ENCODE peak calls at places on chromosomes 13 and 19, in seven cellular contexts. N, U, V, J, G, I and P are unnamed samples.

GRCh38 chr19:18141031-18141430 is 11.9 kb upstream of the PIK3R2 start:
- DNase-seq in N (no peak), U (no peak), V (no peak), J (no peak), G (no peak), I (no peak), P (no peak)

GRCh38 chr19:44576843-44577565 is 36.4 kb upstream of the IGSF23 start:
- DNase-seq in N (peak), U (no peak), V (no peak), J (no peak), G (peak), I (peak), P (peak)

GRCh38 chr19:37979547-37980082 is 72.6 kb downstream of the SIPA1L3 start:
- DNase-seq in N (peak), U (no peak), V (no peak), J (peak), G (peak), I (peak), P (no peak)

GRCh38 chr19:32658527-32658926 is 16.5 kb downstream of the ANKRD27 start:
- DNase-seq in N (no peak), U (no peak), V (peak), J (no peak), G (no peak), I (no peak), P (no peak)

GRCh38 chr13:107348931-107349330 is 781.0 kb upstream of the ARGLU1 start:
- DNase-seq in N (no peak), U (no peak), V (no peak), J (no peak), G (no peak), I (no peak), P (peak)

GRCh38 chr19:45630463-45630862 is 8.7 kb downstream of the EML2 start:
- DNase-seq in N (peak), U (no peak), V (no peak), J (no peak), G (no peak), I (no peak), P (peak)

GRCh38 chr13:113151745-113152707 is 6.4 kb upstream of the PROZ start:
- DNase-seq in N (no peak), U (no peak), V (peak), J (no peak), G (no peak), I (no peak), P (peak)

GRCh38 chr19:33431986-33432385 is 58.5 kb downstream of the CEBPG start:
- DNase-seq in N (no peak), U (no peak), V (no peak), J (no peak), G (no peak), I (no peak), P (no peak)

GRCh38 chr19:14505488-14506239 is 9.7 kb upstream of the GIPC1 start:
- DNase-seq in N (peak), U (peak), V (peak), J (no peak), G (peak), I (peak), P (peak)

GRCh38 chr13:112700291-112701060 is 10.6 kb downstream of the ATP11A start:
- DNase-seq in N (no peak), U (no peak), V (peak), J (peak), G (no peak), I (peak), P (no peak)

GRCh38 chr19:21166436-21166835 is 24.6 kb downstream of the ZNF431 start:
- DNase-seq in N (no peak), U (no peak), V (no peak), J (no peak), G (no peak), I (no peak), P (no peak)

GRCh38 chr13:112626761-112627160 is 38.8 kb upstream of the TUBGCP3 start:
- DNase-seq in N (no peak), U (no peak), V (no peak), J (peak), G (no peak), I (no peak), P (no peak)

GRCh38 chr13:21894091-21894490 is 223.2 kb downstream of the FGF9 start:
- DNase-seq in N (no peak), U (no peak), V (no peak), J (no peak), G (peak), I (peak), P (no peak)

GRCh38 chr13:29849071-29849541 is 1.3 kb downstream of the UBL3 start:
- DNase-seq in N (peak), U (no peak), V (no peak), J (no peak), G (peak), I (peak), P (peak)

GRCh38 chr19:42198676-42199439 is 18.6 kb downstream of the DEDD2 start:
- DNase-seq in N (no peak), U (no peak), V (no peak), J (no peak), G (peak), I (peak), P (no peak)

GRCh38 chr19:2561895-2562294 is 86.0 kb downstream of the GADD45B start:
- DNase-seq in N (no peak), U (no peak), V (no peak), J (no peak), G (no peak), I (peak), P (no peak)

GRCh38 chr19:29122185-29122584 is 90.8 kb downstream of the UQCRFS1 start:
- DNase-seq in N (no peak), U (no peak), V (no peak), J (peak), G (no peak), I (no peak), P (no peak)

GRCh38 chr19:42288881-42289555 is 12.9 kb upstream of the PRR19 start:
- DNase-seq in N (no peak), U (no peak), V (no peak), J (no peak), G (no peak), I (no peak), P (no peak)

GRCh38 chr13:21478881-21479808 is 20.0 kb upstream of the ZDHHC20 start:
- DNase-seq in N (peak), U (peak), V (no peak), J (no peak), G (peak), I (peak), P (peak)

GRCh38 chr13:114049026-114049425 is 75.2 kb upstream of the C13orf46 start:
- DNase-seq in N (no peak), U (no peak), V (no peak), J (no peak), G (peak), I (peak), P (no peak)

GRCh38 chr19:35669566-35669965 is 3.2 kb downstream of the UPK1A start:
- DNase-seq in N (no peak), U (no peak), V (no peak), J (no peak), G (no peak), I (no peak), P (no peak)

GRCh38 chr13:83824120-83824519 is 58.2 kb downstream of the SLITRK1 start:
- DNase-seq in N (no peak), U (no peak), V (no peak), J (no peak), G (no peak), I (no peak), P (no peak)

GRCh38 chr19:52748336-52748950 is 13.6 kb upstream of the ZNF611 start:
- DNase-seq in N (peak), U (no peak), V (no peak), J (no peak), G (no peak), I (no peak), P (peak)

GRCh38 chr13:47437411-47437810 is 540.6 kb upstream of the HTR2A start:
- DNase-seq in N (no peak), U (no peak), V (no peak), J (no peak), G (no peak), I (no peak), P (peak)

GRCh38 chr13:112897956-112898785 is 70.8 kb upstream of the MCF2L start:
- DNase-seq in N (no peak), U (no peak), V (peak), J (peak), G (no peak), I (no peak), P (no peak)

GRCh38 chr19:27974082-27974513 is 1238.9 kb downstream of the UQCRFS1 start:
- DNase-seq in N (no peak), U (peak), V (no peak), J (no peak), G (peak), I (no peak), P (peak)
- TF ChIP-seq CTCF in N (peak), U (peak), V (peak), J (no peak), G (peak), I (peak), P (no peak)

GRCh38 chr13:59901191-59901590 is 262.5 kb downstream of the DIAPH3 start:
- DNase-seq in N (no peak), U (no peak), V (no peak), J (no peak), G (no peak), I (no peak), P (no peak)

GRCh38 chr13:59906413-59907027 is 257.2 kb downstream of the DIAPH3 start:
- DNase-seq in N (no peak), U (peak), V (no peak), J (no peak), G (no peak), I (peak), P (peak)
- TF ChIP-seq CTCF in N (peak), U (peak), V (peak), J (peak), G (peak), I (peak), P (peak)

DNA sequence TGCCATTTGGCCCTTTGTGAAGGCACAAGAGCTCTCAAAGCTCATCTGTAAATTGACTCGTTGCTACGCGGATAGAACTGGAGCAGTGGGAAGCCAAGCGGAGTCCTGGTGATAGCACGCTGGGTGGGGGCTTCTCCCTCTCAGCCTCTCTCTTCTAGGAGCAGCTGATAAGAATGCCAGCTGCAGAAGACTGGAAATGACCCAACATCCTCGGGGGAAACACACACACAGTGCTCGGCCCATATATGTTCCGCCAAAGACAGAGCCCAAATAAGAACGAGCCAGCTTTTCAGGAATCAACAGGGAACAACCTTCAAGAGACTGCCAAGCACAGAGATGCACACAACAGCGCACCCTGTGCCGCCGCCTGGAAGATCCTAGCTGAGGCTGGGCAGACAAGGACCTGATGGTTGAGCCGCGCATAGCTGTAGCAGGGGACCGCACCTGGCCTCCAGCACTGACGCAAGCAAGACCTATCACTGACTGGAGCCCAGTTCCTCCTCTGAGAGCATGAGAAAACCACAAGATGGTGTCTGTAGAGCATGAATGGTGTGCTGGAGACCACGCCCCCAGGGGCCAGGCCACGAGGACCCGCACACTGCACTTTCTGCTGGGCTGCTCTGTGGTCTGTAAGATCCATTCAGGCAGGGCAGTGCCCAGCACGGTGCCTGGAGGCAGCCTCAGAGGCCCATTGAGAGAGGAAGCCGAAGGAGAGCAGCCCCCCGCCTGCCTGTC is 16.0 kb upstream of the SLC35E1 start:
- DNase-seq in N (peak), U (no peak), V (peak), J (no peak), G (peak), I (peak), P (peak)
- TF ChIP-seq CTCF in N (no peak), U (no peak), V (no peak), J (no peak), G (no peak), I (no peak), P (no peak)

DNA sequence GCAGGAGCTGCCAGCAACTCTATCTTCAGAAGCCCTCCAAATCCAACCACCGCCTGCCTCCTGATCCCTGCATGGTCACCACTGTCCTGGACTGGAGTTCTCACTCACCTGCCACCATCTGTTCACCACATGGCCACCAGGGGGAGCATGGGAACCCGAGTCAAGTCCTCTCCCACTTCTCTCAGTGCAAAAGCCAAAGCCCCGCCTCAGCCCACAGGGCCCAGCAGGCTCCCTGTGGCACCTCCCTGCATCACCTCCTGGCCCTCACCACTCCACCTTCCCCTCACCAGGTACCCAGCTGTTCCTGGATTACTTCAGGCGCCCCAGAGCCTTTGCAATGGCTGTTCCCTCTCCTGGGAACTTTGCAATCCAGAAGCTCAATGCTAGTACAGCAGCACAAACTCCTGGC is 5.3 kb downstream of the DHPS start:
- DNase-seq in N (peak), U (peak), V (peak), J (peak), G (peak), I (peak), P (peak)
- TF ChIP-seq CTCF in N (peak), U (peak), V (peak), J (peak), G (peak), I (peak), P (peak)

GRCh38 chr13:26499209-26499601 is 58.3 kb upstream of the WASF3 start:
- DNase-seq in N (no peak), U (no peak), V (no peak), J (no peak), G (no peak), I (no peak), P (no peak)

GRCh38 chr13:26503826-26504594 is 53.5 kb upstream of the WASF3 start:
- DNase-seq in N (no peak), U (no peak), V (no peak), J (no peak), G (no peak), I (no peak), P (no peak)

GRCh38 chr13:26498524-26499208 is 58.8 kb upstream of the WASF3 start:
- DNase-seq in N (no peak), U (no peak), V (no peak), J (no peak), G (no peak), I (no peak), P (no peak)

GRCh38 chr13:26500618-26501320 is 56.7 kb upstream of the WASF3 start:
- DNase-seq in N (no peak), U (no peak), V (no peak), J (no peak), G (no peak), I (no peak), P (no peak)

DNA sequence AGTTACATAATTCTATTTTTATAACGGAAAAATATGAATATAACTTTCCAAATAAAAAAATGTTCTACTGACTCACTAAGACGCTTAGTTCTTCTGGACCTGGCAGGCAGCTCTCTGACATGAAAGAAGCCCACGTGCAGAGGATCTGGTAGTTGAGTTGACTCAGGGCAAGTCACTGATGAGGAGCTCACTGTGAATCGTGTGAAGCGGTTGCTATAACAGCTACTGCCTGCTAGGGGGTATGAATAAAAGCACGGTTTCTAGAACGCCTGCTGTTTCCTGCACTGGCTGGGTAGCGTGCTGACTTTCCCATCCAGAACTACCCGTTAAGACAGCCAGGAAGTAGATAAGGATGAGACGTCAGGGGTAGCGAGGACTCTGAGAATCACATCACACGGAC is 54.7 kb upstream of the WASF3 start:
- DNase-seq in N (peak), U (no peak), V (peak), J (no peak), G (no peak), I (no peak), P (peak)
- TF ChIP-seq CTCF in N (no peak), U (no peak), V (no peak), J (no peak), G (no peak), I (no peak), P (no peak)

GRCh38 chr13:85970727-85971126 is 171.5 kb upstream of the SLITRK6 start:
- DNase-seq in N (no peak), U (no peak), V (no peak), J (no peak), G (no peak), I (no peak), P (no peak)
- TF ChIP-seq CTCF in N (no peak), U (no peak), V (no peak), J (no peak), G (no peak), I (no peak), P (no peak)

GRCh38 chr13:100722517-100722916 is 47.9 kb upstream of the TMTC4 start:
- DNase-seq in N (no peak), U (no peak), V (no peak), J (no peak), G (no peak), I (no peak), P (no peak)
- TF ChIP-seq CTCF in N (no peak), U (no peak), V (no peak), J (no peak), G (no peak), I (no peak), P (no peak)

GRCh38 chr19:50536662-50537305 is 23.1 kb upstream of the ASPDH start:
- DNase-seq in N (no peak), U (no peak), V (no peak), J (no peak), G (no peak), I (no peak), P (no peak)
- TF ChIP-seq CTCF in N (no peak), U (no peak), V (no peak), J (no peak), G (no peak), I (no peak), P (no peak)

GRCh38 chr13:49791214-49791752 is 1.2 kb downstream of the KPNA3 start:
- DNase-seq in N (peak), U (no peak), V (no peak), J (no peak), G (peak), I (peak), P (peak)
- TF ChIP-seq CTCF in N (no peak), U (no peak), V (no peak), J (no peak), G (no peak), I (no peak), P (no peak)